ENCODE peak calls at places on chromosomes 3 and 15, in seven cellular contexts. One of them, this sample, is unnamed.

GRCh38 chr3:107676469-107677309 is 153.9 kb downstream of the BBX start:
- DNase-seq in tibial nerve: no peak
- DNase-seq in CD8-positive, alpha-beta T cell: no peak
- DNase-seq in stimulated activated CD8-positive, alpha-beta memory T cell treated with anti-CD3 and anti-CD28 coated beads, Interleukin-7, amount 100 ng/mL, for 24 hours: no peak
- DNase-seq in fibroblast of lung: peak; percentile 58
- DNase-seq in NCI-H510A treated with DMSO at 0.1 percent for 48 hours: peak; percentile 14
- DNase-seq in amniotic stem cell: no peak
- DNase-seq in this sample: peak; percentile 82

GRCh38 chr3:48716508-48716981 is 476 bp downstream of the IP6K2 start:
- DNase-seq in tibial nerve: no peak
- DNase-seq in CD8-positive, alpha-beta T cell: peak; percentile 24
- DNase-seq in stimulated activated CD8-positive, alpha-beta memory T cell treated with anti-CD3 and anti-CD28 coated beads, Interleukin-7, amount 100 ng/mL, for 24 hours: no peak
- DNase-seq in fibroblast of lung: no peak
- DNase-seq in NCI-H510A treated with DMSO at 0.1 percent for 48 hours: no peak
- DNase-seq in amniotic stem cell: no peak
- DNase-seq in this sample: peak; percentile 77

GRCh38 chr3:25592510-25592968 is 72.2 kb downstream of the TOP2B start:
- DNase-seq in tibial nerve: peak; percentile 42
- DNase-seq in CD8-positive, alpha-beta T cell: no peak
- DNase-seq in stimulated activated CD8-positive, alpha-beta memory T cell treated with anti-CD3 and anti-CD28 coated beads, Interleukin-7, amount 100 ng/mL, for 24 hours: no peak
- DNase-seq in fibroblast of lung: peak; percentile 82
- DNase-seq in NCI-H510A treated with DMSO at 0.1 percent for 48 hours: no peak
- DNase-seq in amniotic stem cell: peak; percentile 84
- DNase-seq in this sample: no peak

GRCh38 chr15:54373332-54373731 is 395.1 kb downstream of the UNC13C start:
- DNase-seq in tibial nerve: no peak
- DNase-seq in CD8-positive, alpha-beta T cell: no peak
- DNase-seq in stimulated activated CD8-positive, alpha-beta memory T cell treated with anti-CD3 and anti-CD28 coated beads, Interleukin-7, amount 100 ng/mL, for 24 hours: no peak
- DNase-seq in fibroblast of lung: no peak
- DNase-seq in NCI-H510A treated with DMSO at 0.1 percent for 48 hours: no peak
- DNase-seq in amniotic stem cell: no peak
- DNase-seq in this sample: no peak

GRCh38 chr3:45100998-45101407 is 45.2 kb downstream of the CDCP1 start:
- DNase-seq in tibial nerve: no peak
- DNase-seq in CD8-positive, alpha-beta T cell: no peak
- DNase-seq in stimulated activated CD8-positive, alpha-beta memory T cell treated with anti-CD3 and anti-CD28 coated beads, Interleukin-7, amount 100 ng/mL, for 24 hours: no peak
- DNase-seq in fibroblast of lung: peak; percentile 57
- DNase-seq in NCI-H510A treated with DMSO at 0.1 percent for 48 hours: no peak
- DNase-seq in amniotic stem cell: no peak
- DNase-seq in this sample: no peak

GRCh38 chr15:89178307-89178977 is 42.9 kb downstream of the RLBP1 start:
- DNase-seq in tibial nerve: no peak
- DNase-seq in CD8-positive, alpha-beta T cell: no peak
- DNase-seq in stimulated activated CD8-positive, alpha-beta memory T cell treated with anti-CD3 and anti-CD28 coated beads, Interleukin-7, amount 100 ng/mL, for 24 hours: no peak
- DNase-seq in fibroblast of lung: no peak
- DNase-seq in NCI-H510A treated with DMSO at 0.1 percent for 48 hours: no peak
- DNase-seq in amniotic stem cell: no peak
- DNase-seq in this sample: no peak

GRCh38 chr3:64264491-64265109 is 39.3 kb upstream of the PRICKLE2 start:
- DNase-seq in tibial nerve: no peak
- DNase-seq in CD8-positive, alpha-beta T cell: no peak
- DNase-seq in stimulated activated CD8-positive, alpha-beta memory T cell treated with anti-CD3 and anti-CD28 coated beads, Interleukin-7, amount 100 ng/mL, for 24 hours: no peak
- DNase-seq in fibroblast of lung: peak; percentile 13
- DNase-seq in NCI-H510A treated with DMSO at 0.1 percent for 48 hours: no peak
- DNase-seq in amniotic stem cell: no peak
- DNase-seq in this sample: no peak

GRCh38 chr15:100788080-100788730 is 91.4 kb upstream of the ALDH1A3 start:
- DNase-seq in tibial nerve: no peak
- DNase-seq in CD8-positive, alpha-beta T cell: no peak
- DNase-seq in stimulated activated CD8-positive, alpha-beta memory T cell treated with anti-CD3 and anti-CD28 coated beads, Interleukin-7, amount 100 ng/mL, for 24 hours: no peak
- DNase-seq in fibroblast of lung: no peak
- DNase-seq in NCI-H510A treated with DMSO at 0.1 percent for 48 hours: no peak
- DNase-seq in amniotic stem cell: no peak
- DNase-seq in this sample: no peak

GRCh38 chr3:127456471-127457093 is 134.0 kb downstream of the TPRA1 start:
- DNase-seq in tibial nerve: no peak
- DNase-seq in CD8-positive, alpha-beta T cell: no peak
- DNase-seq in stimulated activated CD8-positive, alpha-beta memory T cell treated with anti-CD3 and anti-CD28 coated beads, Interleukin-7, amount 100 ng/mL, for 24 hours: no peak
- DNase-seq in fibroblast of lung: no peak
- DNase-seq in NCI-H510A treated with DMSO at 0.1 percent for 48 hours: no peak
- DNase-seq in amniotic stem cell: peak; percentile 7
- DNase-seq in this sample: no peak

GRCh38 chr3:153313307-153313945 is 151.4 kb downstream of the RAP2B start:
- DNase-seq in tibial nerve: no peak
- DNase-seq in CD8-positive, alpha-beta T cell: no peak
- DNase-seq in stimulated activated CD8-positive, alpha-beta memory T cell treated with anti-CD3 and anti-CD28 coated beads, Interleukin-7, amount 100 ng/mL, for 24 hours: no peak
- DNase-seq in fibroblast of lung: peak; percentile 21
- DNase-seq in NCI-H510A treated with DMSO at 0.1 percent for 48 hours: no peak
- DNase-seq in amniotic stem cell: no peak
- DNase-seq in this sample: no peak

GRCh38 chr3:69052567-69052898 is 400 bp upstream of the TMF1 start:
- DNase-seq in tibial nerve: no peak
- DNase-seq in CD8-positive, alpha-beta T cell: no peak
- DNase-seq in stimulated activated CD8-positive, alpha-beta memory T cell treated with anti-CD3 and anti-CD28 coated beads, Interleukin-7, amount 100 ng/mL, for 24 hours: no peak
- DNase-seq in fibroblast of lung: no peak
- DNase-seq in NCI-H510A treated with DMSO at 0.1 percent for 48 hours: no peak
- DNase-seq in amniotic stem cell: no peak
- DNase-seq in this sample: no peak

GRCh38 chr3:61250784-61251173 is 473 bp downstream of the FHIT start:
- DNase-seq in tibial nerve: peak; percentile 48
- DNase-seq in CD8-positive, alpha-beta T cell: peak; percentile 26
- DNase-seq in stimulated activated CD8-positive, alpha-beta memory T cell treated with anti-CD3 and anti-CD28 coated beads, Interleukin-7, amount 100 ng/mL, for 24 hours: no peak
- DNase-seq in fibroblast of lung: peak; percentile 6
- DNase-seq in NCI-H510A treated with DMSO at 0.1 percent for 48 hours: no peak
- DNase-seq in amniotic stem cell: no peak
- DNase-seq in this sample: no peak

GRCh38 chr15:32717290-32718081 is at the start of gene GREM1:
- DNase-seq in tibial nerve: no peak
- DNase-seq in CD8-positive, alpha-beta T cell: no peak
- DNase-seq in stimulated activated CD8-positive, alpha-beta memory T cell treated with anti-CD3 and anti-CD28 coated beads, Interleukin-7, amount 100 ng/mL, for 24 hours: no peak
- DNase-seq in fibroblast of lung: peak; percentile 38
- DNase-seq in NCI-H510A treated with DMSO at 0.1 percent for 48 hours: no peak
- DNase-seq in amniotic stem cell: peak; percentile 6
- DNase-seq in this sample: no peak

GRCh38 chr3:60355825-60356224 is 895.4 kb downstream of the FHIT start:
- DNase-seq in tibial nerve: no peak
- DNase-seq in CD8-positive, alpha-beta T cell: no peak
- DNase-seq in stimulated activated CD8-positive, alpha-beta memory T cell treated with anti-CD3 and anti-CD28 coated beads, Interleukin-7, amount 100 ng/mL, for 24 hours: no peak
- DNase-seq in fibroblast of lung: no peak
- DNase-seq in NCI-H510A treated with DMSO at 0.1 percent for 48 hours: no peak
- DNase-seq in amniotic stem cell: no peak
- DNase-seq in this sample: no peak

GRCh38 chr3:11541321-11542303 is 102.1 kb downstream of the VGLL4 start:
- DNase-seq in tibial nerve: no peak
- DNase-seq in CD8-positive, alpha-beta T cell: no peak
- DNase-seq in stimulated activated CD8-positive, alpha-beta memory T cell treated with anti-CD3 and anti-CD28 coated beads, Interleukin-7, amount 100 ng/mL, for 24 hours: no peak
- DNase-seq in fibroblast of lung: no peak
- DNase-seq in NCI-H510A treated with DMSO at 0.1 percent for 48 hours: no peak
- DNase-seq in amniotic stem cell: no peak
- DNase-seq in this sample: no peak

GRCh38 chr3:123158899-123159390 is 42.8 kb upstream of the SEC22A start:
- DNase-seq in tibial nerve: no peak
- DNase-seq in CD8-positive, alpha-beta T cell: no peak
- DNase-seq in stimulated activated CD8-positive, alpha-beta memory T cell treated with anti-CD3 and anti-CD28 coated beads, Interleukin-7, amount 100 ng/mL, for 24 hours: no peak
- DNase-seq in fibroblast of lung: no peak
- DNase-seq in NCI-H510A treated with DMSO at 0.1 percent for 48 hours: no peak
- DNase-seq in amniotic stem cell: no peak
- DNase-seq in this sample: no peak

GRCh38 chr15:99401971-99402732 is 150.9 kb downstream of the LRRC28 start:
- DNase-seq in tibial nerve: no peak
- DNase-seq in CD8-positive, alpha-beta T cell: no peak
- DNase-seq in stimulated activated CD8-positive, alpha-beta memory T cell treated with anti-CD3 and anti-CD28 coated beads, Interleukin-7, amount 100 ng/mL, for 24 hours: no peak
- DNase-seq in fibroblast of lung: peak; percentile 45
- DNase-seq in NCI-H510A treated with DMSO at 0.1 percent for 48 hours: no peak
- DNase-seq in amniotic stem cell: no peak
- DNase-seq in this sample: no peak

GRCh38 chr3:12513694-12514446 is 29.6 kb downstream of the TSEN2 start:
- DNase-seq in tibial nerve: no peak
- DNase-seq in CD8-positive, alpha-beta T cell: no peak
- DNase-seq in stimulated activated CD8-positive, alpha-beta memory T cell treated with anti-CD3 and anti-CD28 coated beads, Interleukin-7, amount 100 ng/mL, for 24 hours: no peak
- DNase-seq in fibroblast of lung: no peak
- DNase-seq in NCI-H510A treated with DMSO at 0.1 percent for 48 hours: no peak
- DNase-seq in amniotic stem cell: no peak
- DNase-seq in this sample: no peak

GRCh38 chr15:40295870-40296560 is 11.7 kb downstream of the PLCB2 start:
- DNase-seq in tibial nerve: no peak
- DNase-seq in CD8-positive, alpha-beta T cell: no peak
- DNase-seq in stimulated activated CD8-positive, alpha-beta memory T cell treated with anti-CD3 and anti-CD28 coated beads, Interleukin-7, amount 100 ng/mL, for 24 hours: no peak
- DNase-seq in fibroblast of lung: no peak
- DNase-seq in NCI-H510A treated with DMSO at 0.1 percent for 48 hours: no peak
- DNase-seq in amniotic stem cell: no peak
- DNase-seq in this sample: no peak